ENCODE peak calls at places on chromosome 16, in ten cellular contexts. H, E, C, W, M, O, Y, Q, L and D are unnamed samples.

GRCh38 chr16:31874354-31875111 is 926 bp downstream of the ZNF267 start:
- DNase-seq in L (no peak), Q (no peak), W (no peak), C (no peak), H (peak; percentile 83), Y (peak; percentile 75), M (peak; percentile 83), E (no peak), O (peak; percentile 74), D (no peak)

GRCh38 chr16:88783391-88784073 is 1.5 kb downstream of the PIEZO1 start:
- DNase-seq in E (no peak), C (peak; percentile 61), M (no peak), H (no peak), W (no peak), L (peak; percentile 53), Q (no peak), O (peak; percentile 7), Y (no peak), D (peak; percentile 30)

GRCh38 chr16:54459509-54460235 is 173.1 kb upstream of the IRX3 start:
- DNase-seq in W (no peak), Q (no peak), C (no peak), H (no peak), L (no peak), Y (no peak), O (no peak), M (no peak), E (no peak), D (no peak)

GRCh38 chr16:2856061-2856670 is 1.8 kb downstream of the PRSS22 start:
- DNase-seq in Y (no peak), W (no peak), H (no peak), M (peak; percentile 30), E (no peak), C (no peak), Q (no peak), L (no peak), O (no peak), D (no peak)

GRCh38 chr16:69324013-69324531 is 6.3 kb downstream of the PDF start:
- DNase-seq in H (no peak), L (peak; percentile 34), Q (no peak), E (peak; percentile 3), O (no peak), C (peak; percentile 84), M (no peak), Y (no peak), W (no peak), D (no peak)

GRCh38 chr16:21260870-21261791 is 17.0 kb downstream of the CRYM start:
- DNase-seq in H (no peak), C (peak; percentile 76), O (no peak), M (peak; percentile 84), L (no peak), Y (no peak), W (peak; percentile 86), E (peak; percentile 21), Q (no peak), D (no peak)

GRCh38 chr16:51556694-51557327 is 405.7 kb upstream of the SALL1 start:
- DNase-seq in L (peak; percentile 39), E (no peak), Y (no peak), W (peak; percentile 77), O (no peak), C (no peak), H (no peak), M (peak; percentile 91), Q (peak; percentile 90), D (no peak)

GRCh38 chr16:19900590-19900989 is 15.9 kb upstream of the GPRC5B start:
- DNase-seq in E (no peak), Y (no peak), M (no peak), O (no peak), L (no peak), H (no peak), C (no peak), Q (no peak), W (no peak), D (no peak)

GRCh38 chr16:31201511-31202401 is 804 bp downstream of the PYCARD start:
- DNase-seq in O (peak; percentile 25), L (no peak), C (peak; percentile 87), Q (no peak), Y (peak; percentile 79), W (no peak), H (peak; percentile 69), E (no peak), M (peak; percentile 58), D (peak; percentile 8)

GRCh38 chr16:87945351-87946042 is 5.7 kb upstream of the BANP start:
- DNase-seq in O (no peak), Q (no peak), H (peak; percentile 45), Y (peak; percentile 77), M (peak; percentile 98), C (peak; percentile 78), E (no peak), L (peak; percentile 41), W (no peak), D (no peak)

GRCh38 chr16:12002447-12003006 is 26.0 kb downstream of the SNX29 start:
- DNase-seq in C (no peak), E (peak; percentile 62), W (no peak), M (peak; percentile 10), O (no peak), Q (no peak), Y (no peak), L (no peak), H (no peak), D (no peak)

GRCh38 chr16:23500866-23501234 is 9.4 kb downstream of the GGA2 start:
- DNase-seq in E (no peak), L (no peak), H (no peak), Q (no peak), W (no peak), M (peak; percentile 36), O (no peak), Y (no peak), C (no peak), D (no peak)

GRCh38 chr16:1788095-1788707 is 5.3 kb downstream of the IGFALS start:
- DNase-seq in L (no peak), H (no peak), W (no peak), M (no peak), Q (no peak), C (no peak), E (no peak), Y (peak; percentile 11), O (no peak), D (no peak)

GRCh38 chr16:13307861-13308260 is 406.5 kb downstream of the SHISA9 start:
- DNase-seq in C (no peak), E (no peak), W (no peak), M (no peak), O (no peak), Y (no peak), L (no peak), Q (no peak), H (no peak), D (no peak)

GRCh38 chr16:14015461-14015860 is 55.7 kb upstream of the MRTFB start:
- DNase-seq in O (no peak), Q (no peak), H (no peak), E (no peak), L (no peak), W (no peak), C (no peak), M (no peak), Y (no peak), D (no peak)

GRCh38 chr16:9797306-9797705 is 384.9 kb downstream of the GRIN2A start:
- DNase-seq in L (no peak), O (no peak), Y (no peak), M (peak; percentile 4), H (no peak), W (no peak), E (peak; percentile 81), Q (no peak), C (no peak), D (no peak)

GRCh38 chr16:11328172-11329079 is 16.8 kb upstream of the RMI2 start:
- DNase-seq in L (peak; percentile 16), O (peak; percentile 93), C (peak; percentile 80), W (peak; percentile 90), Q (peak; percentile 95), E (no peak), M (peak; percentile 83), Y (peak; percentile 84), H (peak; percentile 84), D (no peak)

GRCh38 chr16:17829826-17830225 is 359.1 kb upstream of the XYLT1 start:
- DNase-seq in Y (no peak), M (no peak), L (no peak), W (no peak), H (no peak), Q (no peak), E (no peak), O (no peak), C (no peak), D (no peak)

GRCh38 chr16:51971184-51971583 is 575.8 kb downstream of the TOX3 start:
- DNase-seq in L (no peak), C (no peak), W (no peak), M (peak; percentile 63), Q (no peak), H (no peak), O (no peak), E (no peak), Y (no peak), D (no peak)

GRCh38 chr16:46996391-46996790 is 22.9 kb upstream of the DNAJA2 start:
- DNase-seq in C (no peak), L (no peak), Y (no peak), W (no peak), H (no peak), O (no peak), M (no peak), Q (no peak), E (no peak), D (no peak)

GRCh38 chr16:6753553-6753952 is 579.1 kb upstream of the RBFOX1 start:
- DNase-seq in W (no peak), L (no peak), O (no peak), Y (no peak), C (no peak), H (no peak), E (no peak), Q (no peak), M (no peak), D (no peak)

GRCh38 chr16:15493416-15494181 is 59.2 kb downstream of the BMERB1 start:
- DNase-seq in W (no peak), H (no peak), C (no peak), Y (no peak), E (no peak), Q (no peak), O (no peak), M (no peak), L (no peak), D (no peak)

GRCh38 chr16:86880316-86881117 is 302.2 kb downstream of the FOXL1 start:
- DNase-seq in H (no peak), M (no peak), C (no peak), Y (no peak), W (no peak), E (no peak), Q (no peak), L (no peak), O (no peak), D (no peak)

GRCh38 chr16:27177031-27177774 is 26.1 kb upstream of the KDM8 start:
- DNase-seq in E (no peak), Y (no peak), Q (no peak), C (no peak), H (no peak), M (peak; percentile 81), W (peak; percentile 62), O (no peak), L (no peak), D (no peak)

GRCh38 chr16:70512456-70512855 is 10.9 kb downstream of the COG4 start:
- DNase-seq in Y (no peak), M (peak; percentile 95), L (no peak), Q (no peak), C (no peak), H (no peak), W (no peak), O (no peak), E (no peak), D (no peak)

GRCh38 chr16:65772134-65772732 is 594.3 kb upstream of the CDH5 start:
- DNase-seq in Q (no peak), W (no peak), L (no peak), H (no peak), Y (no peak), O (no peak), C (no peak), M (no peak), E (no peak), D (no peak)

GRCh38 chr16:57800213-57801097 is 1.8 kb downstream of the KIFC3 start:
- DNase-seq in Y (no peak), C (peak; percentile 46), W (no peak), Q (no peak), E (no peak), M (no peak), L (no peak), H (no peak), O (no peak), D (no peak)

GRCh38 chr16:66635406-66635805 is 30.9 kb downstream of the CMTM3 start:
- DNase-seq in H (no peak), L (no peak), Q (no peak), O (no peak), E (no peak), Y (no peak), C (no peak), W (no peak), M (no peak), D (no peak)